ENCODE peak calls at places on chromosome 10, in four cellular contexts. R is amniotic stem cell, W is SW480, E is psoas muscle. V is an unnamed sample.

GRCh38 chr10:133388973-133389818 is 4.8 kb upstream of the MTG1 start:
- DNase-seq in W (no peak), E (no peak), R (no peak), V (peak)

GRCh38 chr10:67607472-67607871 is 88.5 kb downstream of the CTNNA3 start:
- DNase-seq in W (no peak), E (no peak), R (no peak), V (no peak)

GRCh38 chr10:86234553-86235270 is 131.9 kb downstream of the GRID1 start:
- DNase-seq in E (no peak), R (no peak), W (no peak), V (no peak)

GRCh38 chr10:93417264-93417663 is 64.9 kb downstream of the MYOF start:
- DNase-seq in R (no peak), W (no peak), E (no peak), V (no peak)

GRCh38 chr10:103845983-103846382 is 9.4 kb downstream of the SH3PXD2A start:
- DNase-seq in E (peak), W (no peak), R (no peak), V (no peak)

GRCh38 chr10:107025676-107026075 is 138.8 kb downstream of the SORCS1 start:
- DNase-seq in E (no peak), R (no peak), W (no peak), V (no peak)

GRCh38 chr10:132001238-132001977 is 19.7 kb upstream of the BNIP3 start:
- DNase-seq in R (no peak), W (peak), E (no peak), V (no peak)

GRCh38 chr10:91194497-91195179 is 25.8 kb upstream of the PCGF5 start:
- DNase-seq in E (no peak), W (no peak), R (no peak), V (no peak)

GRCh38 chr10:117750616-117751015 is 208.1 kb downstream of the EMX2 start:
- DNase-seq in W (no peak), R (no peak), E (no peak), V (no peak)

GRCh38 chr10:69088801-69089501 is 1.0 kb downstream of the SRGN start:
- DNase-seq in R (peak), E (no peak), W (no peak), V (no peak)

GRCh38 chr10:100999742-101000601 is at the start of gene LZTS2:
- DNase-seq in R (no peak), E (peak), W (no peak), V (peak)

GRCh38 chr10:85789125-85789524 is 577.5 kb downstream of the GRID1 start:
- DNase-seq in W (no peak), E (no peak), R (no peak), V (no peak)

GRCh38 chr10:36725581-36726520 is 399.5 kb upstream of the ANKRD30A start:
- DNase-seq in R (peak), E (peak), W (peak), V (peak)

GRCh38 chr10:7111574-7111973 is 299.3 kb downstream of the SFMBT2 start:
- DNase-seq in W (no peak), R (no peak), E (no peak), V (no peak)

GRCh38 chr10:114611617-114612016 is 46.5 kb downstream of the ABLIM1 start:
- DNase-seq in R (no peak), E (no peak), W (no peak), V (no peak)

GRCh38 chr10:25778646-25779045 is 155.4 kb upstream of the MYO3A start:
- DNase-seq in E (no peak), R (no peak), W (no peak), V (no peak)

GRCh38 chr10:24579911-24580310 is 143.8 kb downstream of the ARHGAP21 start:
- DNase-seq in W (no peak), E (no peak), R (no peak), V (no peak)

GRCh38 chr10:32326680-32327363 is 20.1 kb downstream of the EPC1 start:
- DNase-seq in W (no peak), R (no peak), E (no peak), V (no peak)

GRCh38 chr10:12067336-12067735 is 1.4 kb upstream of the DHTKD1 start:
- DNase-seq in E (no peak), R (peak), W (peak), V (no peak)

GRCh38 chr10:44385726-44386438 is 985 bp upstream of the CXCL12 start:
- DNase-seq in W (no peak), R (no peak), E (peak), V (no peak)

GRCh38 chr10:43230101-43230908 is 36.6 kb downstream of the RASGEF1A start:
- DNase-seq in E (peak), W (no peak), R (no peak), V (peak)

GRCh38 chr10:75508239-75508813 is 76.9 kb downstream of the LRMDA start:
- DNase-seq in E (no peak), R (no peak), W (peak), V (no peak)

GRCh38 chr10:91022924-91023707 is 102.2 kb upstream of the ANKRD1 start:
- DNase-seq in W (no peak), R (no peak), E (no peak), V (no peak)

GRCh38 chr10:127872871-127873600 is 19.7 kb downstream of the CLRN3 start:
- DNase-seq in E (no peak), W (peak), R (no peak), V (peak)

GRCh38 chr10:88687853-88688467 is 18.1 kb upstream of the LIPK start:
- DNase-seq in W (peak), R (peak), E (no peak), V (no peak)

GRCh38 chr10:92699518-92700272 is 9.9 kb downstream of the HHEX start:
- DNase-seq in R (no peak), W (peak), E (no peak), V (peak)

GRCh38 chr10:86657396-86658011 is 3.2 kb downstream of the OPN4 start:
- DNase-seq in R (no peak), W (no peak), E (no peak), V (peak)

GRCh38 chr10:91604462-91604935 is 28.4 kb downstream of the PPP1R3C start:
- DNase-seq in R (no peak), W (no peak), E (no peak), V (no peak)

GRCh38 chr10:120456626-120457430 is at the start of gene PLPP4:
- DNase-seq in E (no peak), R (no peak), W (peak), V (no peak)

GRCh38 chr10:43913676-43914235 is 265.1 kb upstream of the ZNF32 start:
- DNase-seq in E (no peak), R (no peak), W (no peak), V (no peak)

GRCh38 chr10:119652361-119652760 is 1.2 kb downstream of the BAG3 start:
- DNase-seq in R (peak), E (no peak), W (peak), V (no peak)

GRCh38 chr10:84059526-84059925 is 79.8 kb upstream of the GHITM start:
- DNase-seq in E (no peak), W (no peak), R (no peak), V (no peak)

GRCh38 chr10:89476676-89477075 is 58.7 kb downstream of the SLC16A12 start:
- DNase-seq in E (no peak), R (no peak), W (no peak), V (no peak)

GRCh38 chr10:5779753-5780152 is 33.5 kb downstream of the GDI2 start:
- DNase-seq in W (no peak), R (no peak), E (no peak), V (no peak)

GRCh38 chr10:32139223-32140073 is 83.2 kb upstream of the KIF5B start:
- DNase-seq in R (peak), W (peak), E (peak), V (peak)

V was measured in adrenal gland.